ENCODE peak calls at places on chromosomes 6 and 20, in four cellular contexts. G is prostate gland, D is heart left ventricle, E is right lobe of liver. S is an unnamed sample. For H3K27me3 and H3K4me1, the result is how much of the 10 kb centered on the place peaks cover.

GRCh38 chr6:39003072-39003471 is 45.5 kb upstream of the GLP1R start:
- DNase-seq in D (no peak), E (no peak), G (no peak), S (no peak)

GRCh38 chr6:11833626-11834592 is 55.3 kb upstream of the ADTRP start:
- DNase-seq in G (no peak), E (peak), D (no peak), S (peak)

GRCh38 chr6:43172127-43173007 is 1.3 kb downstream of the SRF start:
- DNase-seq in E (peak), D (peak), G (peak), S (peak)

GRCh38 chr6:66662196-66662595 is 955.2 kb upstream of the EYS start:
- DNase-seq in D (no peak), G (no peak), E (no peak), S (no peak)

GRCh38 chr6:111691345-111692225 is 85.9 kb upstream of the TRAF3IP2 start:
- DNase-seq in D (no peak), E (no peak), G (peak), S (no peak)

GRCh38 chr6:152673233-152673632 is 24.5 kb upstream of the MYCT1 start:
- DNase-seq in D (no peak), E (no peak), G (no peak), S (no peak)

GRCh38 chr6:81751388-81752083 is 945 bp downstream of the TENT5A start:
- DNase-seq in D (peak), E (peak), G (peak), S (peak)

GRCh38 chr20:48583171-48583570 is 244.6 kb downstream of the PREX1 start:
- DNase-seq in E (no peak), D (no peak), G (no peak), S (no peak)

GRCh38 chr6:152110878-152111820 is 303.7 kb downstream of the ESR1 start:
- DNase-seq in D (peak), G (no peak), E (peak), S (peak)

GRCh38 chr6:156828280-156828703 is 51.1 kb downstream of the ARID1B start:
- DNase-seq in E (no peak), D (no peak), G (no peak), S (no peak)

GRCh38 chr20:25418779-25419178 is 11.3 kb downstream of the GINS1 start:
- DNase-seq in G (no peak), E (no peak), D (no peak), S (no peak)

GRCh38 chr6:149900620-149901443 is 2.9 kb upstream of the RAET1E start:
- DNase-seq in D (no peak), G (peak), E (no peak), S (no peak)

GRCh38 chr20:46558511-46558959 is 8.1 kb upstream of the OCSTAMP start:
- DNase-seq in G (no peak), D (no peak), E (no peak), S (peak)

GRCh38 chr20:33299111-33299603 is 16.1 kb downstream of the BPIFB1 start:
- DNase-seq in D (peak), E (peak), G (peak), S (peak)

GRCh38 chr20:52683761-52684160 is 288.4 kb upstream of the TSHZ2 start:
- DNase-seq in D (no peak), G (no peak), E (no peak), S (no peak)

GRCh38 chr6:33863723-33864440 is 60.1 kb upstream of the MLN start:
- DNase-seq in D (no peak), E (no peak), G (no peak), S (no peak)

GRCh38 chr6:83536034-83536646 is 23.8 kb downstream of the PRSS35 start:
- DNase-seq in D (no peak), G (no peak), E (peak), S (peak)

GRCh38 chr6:37794825-37795224 is 24.7 kb upstream of the ZFAND3 start:
- DNase-seq in G (no peak), D (no peak), E (no peak), S (peak)

GRCh38 chr6:113954653-113955052 is 16.3 kb downstream of the HDAC2 start:
- DNase-seq in G (no peak), E (no peak), D (no peak), S (no peak)

GRCh38 chr6:126650931-126651330 is 311.0 kb downstream of the CENPW start:
- DNase-seq in G (no peak), D (no peak), E (no peak), S (no peak)

GRCh38 chr6:49913656-49914055 is 47.3 kb upstream of the CRISP1 start:
- DNase-seq in G (no peak), E (no peak), D (no peak), S (no peak)

GRCh38 chr6:57209030-57209429 is 13.1 kb downstream of the RAB23 start:
- DNase-seq in D (no peak), E (no peak), G (no peak), S (no peak)

GRCh38 chr6:153018355-153018754 is 15.8 kb upstream of the MTRF1L start:
- DNase-seq in D (no peak), E (no peak), G (no peak), S (no peak)

GRCh38 chr6:112282217-112282616 is 27.9 kb upstream of the LAMA4 start:
- DNase-seq in G (no peak), D (no peak), E (no peak), S (peak)

GRCh38 chr6:117346142-117346930 is 79.4 kb downstream of the ROS1 start:
- DNase-seq in G (no peak), E (no peak), D (no peak), S (no peak)

GRCh38 chr6:133707456-133707855 is 181.5 kb upstream of the TCF21 start:
- DNase-seq in D (no peak), E (no peak), G (no peak), S (no peak)

GRCh38 chr20:62088258-62089127 is 22.8 kb upstream of the TAF4 start:
- DNase-seq in D (no peak), G (no peak), E (no peak), S (no peak)

GRCh38 chr20:52494244-52494643 is 302.7 kb upstream of the ZFP64 start:
- DNase-seq in E (no peak), G (no peak), D (no peak), S (no peak)

GRCh38 chr6:44178424-44179071 is 19.9 kb downstream of the CAPN11 start:
- DNase-seq in E (no peak), D (no peak), G (no peak), S (no peak)

GRCh38 chr6:42482126-42482525 is 30.4 kb upstream of the TRERF1 start:
- DNase-seq in D (no peak), G (no peak), E (no peak), S (no peak)

GRCh38 chr6:54697423-54697822 is 149.1 kb upstream of the FAM83B start:
- DNase-seq in D (no peak), G (no peak), E (no peak), S (no peak)

GRCh38 chr6:68633654-68634502 is 1.2 kb upstream of the ADGRB3 start:
- DNase-seq in D (no peak), G (no peak), E (no peak), S (no peak)

GRCh38 chr20:37961016-37961415 is 58.1 kb downstream of the VSTM2L start:
- DNase-seq in D (no peak), E (no peak), G (no peak), S (no peak)

GRCh38 chr20:43666376-43667328 is at the start of gene MYBL2:
- DNase-seq in E (peak), G (no peak), D (peak), S (peak)
- TF ChIP-seq POLR2A in E (no peak), G (no peak), D (no peak), S (no peak)

GRCh38 chr6:41191569-41191968 is 9.4 kb downstream of the TREML2 start:
- DNase-seq in E (no peak), G (no peak), D (peak), S (no peak)
- H3K27me3 ChIP-seq in E (under half), G (under half), D (under half), S (under half)

GRCh38 chr6:137171053-137171374 is 2.4 kb downstream of the IL22RA2 start:
- DNase-seq in G (no peak), E (no peak), D (no peak), S (no peak)

GRCh38 chr6:137166247-137167098 is 7.0 kb downstream of the IL22RA2 start:
- DNase-seq in E (no peak), D (no peak), G (no peak), S (no peak)

GRCh38 chr6:137165375-137166246 is 7.8 kb downstream of the IL22RA2 start:
- DNase-seq in G (peak), E (peak), D (no peak), S (peak)

GRCh38 chr6:137170266-137171052 is 3.0 kb downstream of the IL22RA2 start:
- DNase-seq in G (no peak), E (no peak), D (no peak), S (no peak)

GRCh38 chr6:137167702-137168377 is 5.6 kb downstream of the IL22RA2 start:
- DNase-seq in D (no peak), E (no peak), G (no peak), S (no peak)
- H3K4me1 ChIP-seq in D (under half), E (under half), G (under half), S (under half)

DNA sequence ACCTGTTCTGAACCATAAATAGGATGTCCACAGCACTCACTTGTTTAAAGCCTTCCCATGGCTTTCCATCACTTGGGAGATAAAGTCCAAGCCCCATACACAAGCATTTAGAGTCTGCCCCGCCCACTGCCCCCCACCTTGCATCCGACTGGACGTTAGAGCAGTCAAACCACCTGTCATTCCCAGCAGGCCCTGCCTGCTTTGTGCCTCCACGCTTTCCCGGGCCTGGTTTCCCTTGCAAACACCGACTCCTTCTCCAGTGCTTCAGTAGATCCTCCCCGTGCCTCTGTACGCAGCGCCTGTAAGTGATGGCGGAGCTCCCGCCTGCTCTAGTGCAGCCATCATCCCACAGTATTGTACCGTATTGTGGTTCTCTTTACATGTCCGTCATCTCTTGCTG is 38.3 kb upstream of the INSM1 start:
- DNase-seq in G (no peak), D (no peak), E (no peak), S (no peak)
- TF ChIP-seq POLR2A in G (no peak), D (no peak), E (no peak), S (no peak)

GRCh38 chr20:32057785-32058184 is 5.7 kb downstream of the HCK start:
- DNase-seq in E (no peak), D (no peak), G (no peak), S (no peak)
- H3K27me3 ChIP-seq in E (under half), D (under half), G (under half), S (under half)

GRCh38 chr6:163417595-163417994 is 3.1 kb downstream of the QKI start:
- DNase-seq in G (no peak), E (no peak), D (no peak), S (no peak)

GRCh38 chr6:163420315-163420667 is 5.8 kb downstream of the QKI start:
- DNase-seq in D (no peak), G (no peak), E (no peak), S (no peak)

GRCh38 chr6:163422574-163422973 is 8.1 kb downstream of the QKI start:
- DNase-seq in E (no peak), G (no peak), D (no peak), S (no peak)

GRCh38 chr6:163418273-163419029 is 3.9 kb downstream of the QKI start:
- DNase-seq in D (no peak), E (no peak), G (no peak), S (no peak)

DNA sequence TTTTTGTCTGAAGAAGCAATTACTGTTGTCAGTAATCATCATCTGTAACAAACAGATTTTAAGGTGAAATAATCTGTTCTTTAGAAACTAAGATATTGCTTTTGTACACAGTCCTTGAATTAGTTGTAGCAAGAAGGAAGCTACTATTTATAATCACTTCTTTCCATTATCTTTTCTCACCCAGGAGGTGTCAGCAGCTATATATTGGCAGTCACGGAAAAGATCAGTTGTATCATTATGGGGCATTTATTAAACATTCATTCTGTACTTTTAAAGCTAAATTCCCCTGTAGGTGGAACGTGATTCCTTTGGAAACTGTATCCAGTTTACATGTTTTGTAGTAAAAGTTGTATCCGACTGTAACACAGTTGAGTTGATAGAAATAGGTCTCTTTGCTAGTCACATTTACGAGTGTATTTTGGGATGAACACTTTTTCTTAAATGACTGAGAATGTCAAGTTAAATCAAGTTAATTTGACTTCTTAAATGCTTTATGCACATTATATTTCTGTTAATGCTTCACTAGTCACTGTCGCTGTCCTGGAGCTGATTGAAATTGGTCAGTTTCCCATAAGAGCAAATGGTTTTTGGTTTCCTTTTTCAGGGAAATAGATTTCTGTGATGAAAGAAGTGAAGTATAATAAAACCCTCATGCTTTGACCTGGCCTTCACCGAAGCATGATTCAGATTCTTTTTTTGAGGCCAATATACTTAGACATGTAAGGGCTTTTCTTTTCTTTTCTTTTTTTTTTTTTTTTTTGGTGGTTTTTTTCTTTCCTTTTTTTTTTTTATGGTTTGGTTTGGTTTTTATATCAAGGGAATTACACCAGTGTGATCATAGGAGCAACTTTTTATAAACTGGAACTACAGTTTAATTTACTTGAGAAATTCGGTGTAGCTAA is 5.1 kb downstream of the QKI start:
- DNase-seq in D (no peak), G (no peak), E (no peak), S (no peak)
- H3K4me1 ChIP-seq in D (under half), G (under half), E (under half), S (under half)

GRCh38 chr20:9156529-9157280 is 87.8 kb downstream of the PLCB4 start:
- DNase-seq in D (no peak), G (no peak), E (no peak), S (peak)

GRCh38 chr20:9161308-9161707 is 92.4 kb downstream of the PLCB4 start:
- DNase-seq in D (no peak), G (no peak), E (no peak), S (peak)

GRCh38 chr20:9163995-9164394 is 95.1 kb downstream of the PLCB4 start:
- DNase-seq in D (no peak), G (no peak), E (no peak), S (no peak)

GRCh38 chr20:9160760-9161159 is 91.9 kb downstream of the PLCB4 start:
- DNase-seq in G (no peak), D (no peak), E (no peak), S (peak)

GRCh38 chr20:9160341-9160740 is 91.5 kb downstream of the PLCB4 start:
- DNase-seq in D (no peak), E (no peak), G (no peak), S (peak)
- TF ChIP-seq POLR2A in D (no peak), E (no peak), G (no peak), S (no peak)

DNA sequence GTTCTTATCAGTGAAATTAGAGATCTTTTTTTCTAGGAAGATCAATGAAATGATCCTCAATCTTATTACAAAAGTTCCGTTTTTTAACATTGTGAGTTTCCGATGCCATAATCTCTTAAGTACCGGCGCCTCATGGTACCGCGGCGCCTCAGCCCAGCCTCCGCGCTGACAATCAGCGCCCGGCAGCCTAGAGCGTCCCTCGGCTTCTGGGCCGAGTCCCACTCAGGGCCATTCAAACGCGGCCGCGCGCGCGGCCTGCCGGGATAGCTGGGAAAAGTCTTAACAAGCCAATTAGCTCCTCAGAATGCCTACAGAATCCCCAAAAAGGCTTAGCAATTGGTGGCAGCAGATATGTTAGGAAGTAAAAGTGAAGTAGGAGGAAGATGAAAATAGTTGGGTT is 204.8 kb downstream of the ADGB start:
- DNase-seq in D (peak), G (no peak), E (no peak), S (peak)
- H3K27me3 ChIP-seq in D (under half), G (under half), E (under half), S (under half)